ENCODE peak calls at places on chromosomes 16 and 17, in eight cellular contexts. E, Z, O, U, N, F, R and L are unnamed samples.

GRCh38 chr17:76115138-76115754 is 11.7 kb upstream of the EXOC7 start:
- DNase-seq in E (no peak), O (no peak), U (no peak), Z (no peak), N (no peak), F (no peak), R (no peak), L (no peak)

GRCh38 chr16:88060524-88061219 is 109.4 kb downstream of the BANP start:
- DNase-seq in N (no peak), O (no peak), Z (no peak), E (no peak), U (no peak), R (no peak), F (no peak), L (no peak)

GRCh38 chr16:48123104-48123788 is 32.5 kb downstream of the ABCC12 start:
- DNase-seq in U (peak; percentile 100), Z (no peak), F (no peak), N (no peak), O (no peak), R (no peak), E (no peak), L (no peak)

GRCh38 chr17:33435716-33436301 is 142.7 kb upstream of the ASIC2 start:
- DNase-seq in E (no peak), O (no peak), Z (no peak), R (no peak), U (no peak), N (no peak), F (no peak), L (no peak)

GRCh38 chr17:992933-993332 is 4.0 kb upstream of the TIMM22 start:
- DNase-seq in E (no peak), U (peak; percentile 26), Z (no peak), F (no peak), O (no peak), N (no peak), R (no peak), L (no peak)

GRCh38 chr17:1082579-1082978 is 85.7 kb downstream of the TIMM22 start:
- DNase-seq in O (no peak), U (peak; percentile 78), Z (no peak), F (no peak), N (no peak), E (peak; percentile 73), R (no peak), L (no peak)

GRCh38 chr16:13909872-13910303 is 10.1 kb upstream of the ERCC4 start:
- DNase-seq in N (no peak), O (no peak), F (peak; percentile 69), U (peak; percentile 75), Z (no peak), R (no peak), E (peak; percentile 86), L (no peak)

GRCh38 chr17:78674595-78675315 is 97.6 kb upstream of the DNAH17 start:
- DNase-seq in F (no peak), E (no peak), R (peak; percentile 63), N (peak; percentile 36), O (no peak), Z (no peak), U (no peak), L (no peak)

GRCh38 chr17:80956321-80957190 is 35.1 kb upstream of the CHMP6 start:
- DNase-seq in R (peak; percentile 55), U (no peak), N (no peak), E (no peak), Z (peak; percentile 30), O (no peak), F (no peak), L (no peak)

GRCh38 chr17:14428640-14429029 is 127.8 kb downstream of the HS3ST3B1 start:
- DNase-seq in E (no peak), Z (no peak), U (no peak), F (no peak), N (no peak), R (no peak), O (peak; percentile 83), L (peak; percentile 60)

GRCh38 chr17:80931421-80932265 is 60.0 kb upstream of the CHMP6 start:
- DNase-seq in N (no peak), Z (no peak), F (no peak), O (no peak), E (no peak), U (peak; percentile 75), R (peak; percentile 51), L (no peak)

GRCh38 chr17:40319651-40320550 is 10.9 kb downstream of the RARA start:
- DNase-seq in N (peak; percentile 94), U (no peak), E (no peak), F (no peak), O (peak; percentile 77), Z (no peak), R (peak; percentile 85), L (no peak)

GRCh38 chr17:37605813-37606505 is 3.3 kb downstream of the SYNRG start:
- DNase-seq in N (peak; percentile 72), E (no peak), U (no peak), Z (no peak), R (no peak), O (peak; percentile 83), F (no peak), L (no peak)

GRCh38 chr16:14341324-14342225 is 270.5 kb downstream of the MRTFB start:
- DNase-seq in U (no peak), E (no peak), N (no peak), F (no peak), O (no peak), R (no peak), Z (no peak), L (no peak)

GRCh38 chr16:31134625-31135534 is 647 bp downstream of the PRSS8 start:
- DNase-seq in F (no peak), O (no peak), E (peak; percentile 64), Z (peak; percentile 67), N (no peak), U (no peak), R (peak; percentile 88), L (no peak)

GRCh38 chr17:77182205-77182604 is 41.4 kb downstream of the SEC14L1 start:
- DNase-seq in E (no peak), R (no peak), U (no peak), F (no peak), N (no peak), O (peak; percentile 39), Z (no peak), L (no peak)

GRCh38 chr16:24552705-24553104 is 13.3 kb downstream of the RBBP6 start:
- DNase-seq in O (no peak), N (no peak), Z (no peak), R (no peak), E (no peak), U (no peak), F (no peak), L (no peak)

GRCh38 chr17:64216385-64217248 is 46.4 kb downstream of the TEX2 start:
- DNase-seq in O (no peak), N (no peak), Z (peak; percentile 82), R (no peak), U (peak; percentile 32), E (no peak), F (peak; percentile 48), L (no peak)

DNA sequence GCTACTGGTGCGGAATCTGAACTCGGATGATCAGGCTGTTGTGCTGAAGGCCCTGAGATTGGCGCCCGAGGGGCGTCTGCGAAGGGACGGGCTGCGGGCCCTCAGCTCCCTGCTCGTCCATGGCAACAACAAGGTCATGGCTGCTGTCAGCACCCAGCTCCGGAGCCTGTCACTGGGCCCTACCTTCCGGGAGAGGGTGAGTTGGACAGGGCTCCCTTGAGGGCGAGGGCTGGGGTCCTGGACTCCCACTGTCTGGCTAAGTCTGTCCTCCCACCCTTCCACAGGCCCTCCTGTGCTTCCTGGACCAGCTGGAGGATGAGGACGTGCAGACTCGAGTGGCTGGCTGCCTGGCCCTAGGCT is 16.7 kb upstream of the CTCF start:
- DNase-seq in N (no peak), F (no peak), Z (no peak), O (no peak), E (no peak), R (no peak), U (no peak), L (no peak)
- H3K4me1 ChIP-seq in N (peaks cover 46% of the 10 kb centered on the region), F (peaks cover 42% of the 10 kb centered on the region), Z (no peaks in the 10 kb centered on the region), O (peaks cover 36% of the 10 kb centered on the region), E (no peaks in the 10 kb centered on the region), R (peaks cover 37% of the 10 kb centered on the region), U (no peaks in the 10 kb centered on the region), L (peaks cover 36% of the 10 kb centered on the region)

DNA sequence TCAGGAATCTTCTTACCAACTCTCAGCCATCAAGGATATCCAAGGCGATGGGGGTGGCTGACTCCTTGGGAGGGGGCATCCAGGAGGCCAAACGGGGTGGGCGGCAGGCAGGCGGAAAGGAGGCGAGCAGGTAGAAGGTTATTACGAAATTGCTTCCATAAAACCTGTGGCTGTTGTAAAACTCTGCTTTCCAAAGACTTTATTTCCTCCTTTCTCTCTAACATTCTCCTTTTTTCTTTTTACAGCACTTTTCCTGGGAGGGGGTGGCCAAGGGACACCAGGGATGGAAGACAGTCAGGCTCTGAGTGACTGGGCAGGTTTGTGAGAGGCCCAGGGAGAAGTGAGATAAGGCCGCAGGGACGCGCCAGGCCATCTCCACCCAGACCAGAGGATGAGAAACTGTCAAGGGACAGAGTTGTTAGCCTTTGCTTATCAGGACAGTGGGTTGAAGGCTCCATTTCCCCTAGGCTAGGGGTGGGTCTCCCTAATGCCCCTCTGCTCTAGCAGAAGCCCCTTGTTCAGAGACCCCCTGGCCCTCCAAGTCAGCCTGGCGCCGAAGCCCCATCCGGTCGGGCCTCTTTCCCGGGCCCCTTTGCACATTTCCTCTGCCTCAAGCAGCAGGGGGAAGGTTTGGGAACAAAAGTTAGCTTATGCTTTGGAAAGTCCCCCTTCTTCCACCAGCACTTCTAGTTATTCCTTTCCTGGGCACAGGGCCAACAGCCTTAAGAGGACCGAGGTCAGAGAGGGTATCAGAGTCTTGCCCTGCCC is 5.0 kb upstream of the HOXB9 start:
- DNase-seq in F (no peak), N (no peak), E (no peak), O (no peak), R (no peak), U (no peak), Z (peak; percentile 83), L (no peak)
- H3K27me3 ChIP-seq in F (peaks cover 100% of the 10 kb centered on the region), N (peaks cover 63% of the 10 kb centered on the region), E (peaks cover 66% of the 10 kb centered on the region), O (peaks cover 64% of the 10 kb centered on the region), R (peaks cover 100% of the 10 kb centered on the region), U (peaks cover 98% of the 10 kb centered on the region), Z (peaks cover 14% of the 10 kb centered on the region), L (no peaks in the 10 kb centered on the region)

GRCh38 chr16:84535851-84536250 is 31.4 kb upstream of the MEAK7 start:
- DNase-seq in F (no peak), Z (peak; percentile 74), N (no peak), O (no peak), U (no peak), R (no peak), E (no peak), L (no peak)
- H3K4me1 ChIP-seq in F (peaks cover 23% of the 10 kb centered on the region), Z (peaks cover 92% of the 10 kb centered on the region), N (peaks cover 8% of the 10 kb centered on the region), O (no peaks in the 10 kb centered on the region), U (peaks cover 17% of the 10 kb centered on the region), R (peaks cover 23% of the 10 kb centered on the region), E (no peaks in the 10 kb centered on the region), L (no peaks in the 10 kb centered on the region)

DNA sequence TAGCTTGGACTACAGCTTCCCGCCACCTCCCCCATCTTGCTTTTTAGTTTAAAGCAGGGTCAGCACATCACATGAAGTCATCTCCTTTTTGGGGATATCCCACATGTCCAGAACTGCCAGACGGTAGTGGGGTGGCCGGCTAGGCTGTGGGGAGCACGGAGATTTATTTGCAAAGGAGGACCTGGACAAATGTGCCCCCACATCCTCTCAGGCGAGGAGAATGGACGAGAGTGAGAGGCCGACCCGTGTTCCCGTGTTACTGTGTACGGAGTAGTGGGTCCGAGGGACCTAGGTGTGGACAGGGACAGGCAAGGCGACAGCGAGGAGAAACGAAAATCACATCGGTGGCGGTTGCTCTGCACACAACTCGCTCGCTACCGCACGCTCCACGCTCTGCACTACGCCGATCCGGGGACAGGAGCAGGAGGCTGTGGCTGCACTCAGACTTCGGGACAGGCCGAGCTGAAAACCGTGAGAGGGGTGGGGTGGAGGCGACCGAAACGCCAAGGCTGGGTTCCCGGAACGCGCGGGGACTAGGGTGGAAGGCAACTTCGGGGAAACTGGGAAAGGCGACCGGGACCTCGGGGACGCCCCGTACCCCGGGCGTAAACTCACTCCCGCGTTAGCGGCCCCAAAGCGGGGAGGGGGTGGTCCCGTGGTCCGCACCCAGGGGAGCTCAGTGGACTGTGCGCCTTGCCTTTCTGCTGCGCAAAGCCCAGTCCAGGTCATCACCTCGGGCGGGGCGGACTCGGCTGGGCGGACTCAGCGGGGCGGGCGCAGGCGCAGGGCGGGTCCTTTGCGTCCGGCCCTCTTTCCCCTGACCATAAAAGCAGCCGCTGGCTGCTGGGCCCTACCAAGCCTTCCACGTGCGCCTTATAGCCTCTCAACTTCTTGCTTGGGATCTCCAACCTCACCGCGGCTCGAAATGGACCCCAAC is at the start of gene MT1A:
- DNase-seq in Z (peak; percentile 72), E (peak; percentile 30), U (peak; percentile 7), N (no peak), R (peak; percentile 83), F (peak; percentile 78), O (no peak), L (no peak)
- H3K27me3 ChIP-seq in Z (peaks cover 9% of the 10 kb centered on the region), E (peaks cover 4% of the 10 kb centered on the region), U (peaks cover 90% of the 10 kb centered on the region), N (peaks cover 38% of the 10 kb centered on the region), R (peaks cover 40% of the 10 kb centered on the region), F (peaks cover 35% of the 10 kb centered on the region), O (peaks cover 43% of the 10 kb centered on the region), L (no peaks in the 10 kb centered on the region)